ENCODE peak calls at places on chromosomes 16 and 17, in five cellular contexts. T is cardiac fibroblast; A is stimulated activated CD4-positive, alpha-beta T cell treated with anti-CD3 and anti-CD28 coated beads, Interleukin-15, amount 100 ng/mL, for 1 hour; B is naive thymus-derived CD8-positive, alpha-beta T cell; F is heart left ventricle. U is an unnamed sample.

GRCh38 chr16:19691161-19691850 is 26.7 kb downstream of the KNOP1 start:
- DNase-seq in A (no peak), B (no peak), F (no peak), T (no peak), U (no peak)

GRCh38 chr16:869823-870641 is 69.5 kb upstream of the GNG13 start:
- DNase-seq in B (no peak), A (no peak), F (peak), T (no peak), U (no peak)

GRCh38 chr16:407253-407652 is 5.6 kb downstream of the DECR2 start:
- DNase-seq in F (no peak), T (no peak), B (no peak), A (no peak), U (no peak)

GRCh38 chr17:49063652-49064051 is 66.5 kb downstream of the IGF2BP1 start:
- DNase-seq in A (no peak), B (no peak), F (no peak), T (peak), U (no peak)

GRCh38 chr17:74812109-74812864 is 36.1 kb upstream of the NAT9 start:
- DNase-seq in A (no peak), B (no peak), F (no peak), T (no peak), U (no peak)

GRCh38 chr16:22008215-22009142 is 568 bp downstream of the MOSMO start:
- DNase-seq in T (no peak), F (peak), A (no peak), B (peak), U (no peak)

GRCh38 chr17:80248001-80248893 is 12.4 kb upstream of the RNF213 start:
- DNase-seq in F (no peak), B (no peak), A (no peak), T (no peak), U (no peak)

GRCh38 chr17:74249966-74250365 is 24.1 kb upstream of the DNAI2 start:
- DNase-seq in T (no peak), A (no peak), F (no peak), B (no peak), U (no peak)

GRCh38 chr17:6075050-6075449 is 4.9 kb downstream of the WSCD1 start:
- DNase-seq in B (no peak), A (no peak), F (no peak), T (no peak), U (no peak)

GRCh38 chr16:87956771-87957279 is 5.6 kb downstream of the BANP start:
- DNase-seq in A (no peak), T (peak), B (no peak), F (no peak), U (no peak)

GRCh38 chr16:52068447-52069074 is 478.4 kb downstream of the TOX3 start:
- DNase-seq in T (peak), B (no peak), F (no peak), A (no peak), U (peak)

GRCh38 chr17:73142763-73143395 is 21.9 kb upstream of the SSTR2 start:
- DNase-seq in A (no peak), F (no peak), T (peak), B (peak), U (no peak)

GRCh38 chr16:88303890-88304819 is 78.6 kb upstream of the ZNF469 start:
- DNase-seq in A (no peak), B (no peak), T (peak), F (peak), U (peak)

GRCh38 chr16:58481931-58482330 is 18.0 kb upstream of the NDRG4 start:
- DNase-seq in F (no peak), T (no peak), B (no peak), A (no peak), U (no peak)

GRCh38 chr17:18110636-18111145 is 2.1 kb downstream of the MYO15A start:
- DNase-seq in A (no peak), F (no peak), B (no peak), T (no peak), U (no peak)

GRCh38 chr17:77002103-77003045 is 134.2 kb downstream of the MGAT5B start:
- DNase-seq in F (no peak), B (no peak), A (no peak), T (peak), U (peak)

GRCh38 chr17:49434821-49435581 is 20.3 kb upstream of the PHB1 start:
- DNase-seq in B (peak), F (no peak), A (no peak), T (peak), U (peak)

GRCh38 chr17:34259151-34259550 is 4.1 kb downstream of the CCL2 start:
- DNase-seq in A (no peak), B (no peak), F (no peak), T (peak), U (no peak)

GRCh38 chr16:82470506-82471196 is 156.1 kb upstream of the CDH13 start:
- DNase-seq in T (no peak), F (no peak), B (no peak), A (no peak), U (no peak)

GRCh38 chr17:50059759-50060273 is 3.9 kb downstream of the ITGA3 start:
- DNase-seq in B (no peak), F (no peak), T (peak), A (no peak), U (peak)

GRCh38 chr16:73735018-73735417 is 561.6 kb upstream of the PSMD7 start:
- DNase-seq in F (no peak), T (peak), A (no peak), B (no peak), U (peak)

GRCh38 chr17:75771334-75772281 is 6.6 kb upstream of the GALK1 start:
- DNase-seq in T (peak), A (no peak), B (no peak), F (no peak), U (no peak)

GRCh38 chr17:61247438-61247837 is 152.2 kb upstream of the TBX2 start:
- DNase-seq in F (no peak), A (no peak), T (no peak), B (no peak), U (no peak)

GRCh38 chr17:2427215-2427614 is 26.4 kb upstream of the MNT start:
- DNase-seq in B (no peak), A (no peak), T (no peak), F (no peak), U (no peak)

GRCh38 chr16:27448531-27449433 is 46.8 kb downstream of the IL21R start:
- DNase-seq in T (no peak), A (no peak), F (peak), B (no peak), U (no peak)

GRCh38 chr17:81030726-81031570 is 4.0 kb upstream of the BAIAP2 start:
- DNase-seq in A (no peak), F (peak), B (no peak), T (no peak), U (no peak)

U was measured in Calu3.